ENCODE peak calls at places on chromosomes 13 and 19, in five cellular contexts. T is mucosa of gallbladder, M is fibroblast of lung, U is M059J, K is fibroblast of gingiva. Q is an unnamed sample.
A peak's percentile ranks its signal among the peaks of the same experiment; 100 is the strongest.

GRCh38 chr13:114119196-114119595 is 13.2 kb downstream of the RASA3 start:
- DNase-seq in T (no peak), M (peak; percentile 90), U (peak; percentile 87), K (peak; percentile 82), Q (no peak)

GRCh38 chr19:44796701-44797115 is 12.2 kb upstream of the BCAM start:
- DNase-seq in T (peak; percentile 78), M (no peak), U (peak; percentile 53), K (no peak), Q (no peak)

GRCh38 chr13:102599451-102600012 is 2.7 kb downstream of the TPP2 start:
- DNase-seq in T (no peak), M (no peak), U (no peak), K (no peak), Q (no peak)

GRCh38 chr19:23769691-23770468 is 11.2 kb upstream of the ZNF681 start:
- DNase-seq in T (no peak), M (no peak), U (no peak), K (no peak), Q (no peak)

GRCh38 chr19:4284176-4284958 is 5.3 kb downstream of the SHD start:
- DNase-seq in T (no peak), M (no peak), U (peak; percentile 18), K (no peak), Q (no peak)

GRCh38 chr19:41546386-41546789 is 29.6 kb upstream of the CEACAM21 start:
- DNase-seq in T (no peak), M (no peak), U (no peak), K (no peak), Q (peak; percentile 35)

GRCh38 chr13:88622362-88622973 is 951.3 kb downstream of the SLITRK5 start:
- DNase-seq in T (no peak), M (no peak), U (no peak), K (no peak), Q (no peak)

GRCh38 chr19:48539503-48540096 is 12.4 kb upstream of the SULT2B1 start:
- DNase-seq in T (no peak), M (peak; percentile 53), U (peak; percentile 62), K (no peak), Q (no peak)

GRCh38 chr19:35928507-35928906 is 7.7 kb upstream of the LRFN3 start:
- DNase-seq in T (no peak), M (no peak), U (no peak), K (no peak), Q (no peak)

GRCh38 chr13:114064516-114065140 is 67.8 kb downstream of the RASA3 start:
- DNase-seq in T (no peak), M (peak; percentile 62), U (peak; percentile 67), K (no peak), Q (peak; percentile 92)

GRCh38 chr19:32238076-32238475 is 107.3 kb upstream of the ZNF507 start:
- DNase-seq in T (no peak), M (no peak), U (no peak), K (no peak), Q (no peak)

GRCh38 chr19:44755219-44755618 is 6.7 kb downstream of the BCL3 start:
- DNase-seq in T (no peak), M (no peak), U (no peak), K (no peak), Q (no peak)

GRCh38 chr13:72537782-72538181 is 189.6 kb downstream of the MZT1 start:
- DNase-seq in T (no peak), M (no peak), U (no peak), K (no peak), Q (no peak)

GRCh38 chr13:36432106-36432544 is at the start of gene CCNA1:
- DNase-seq in T (no peak), M (no peak), U (no peak), K (no peak), Q (no peak)

GRCh38 chr19:1467228-1467511 is 11.8 kb downstream of the C19orf25 start:
- DNase-seq in T (no peak), M (no peak), U (no peak), K (no peak), Q (no peak)

GRCh38 chr13:98147521-98147920 is 4.6 kb downstream of the FARP1 start:
- DNase-seq in T (no peak), M (no peak), U (peak; percentile 42), K (no peak), Q (no peak)

GRCh38 chr19:53942001-53942786 is 20.5 kb upstream of the CACNG8 start:
- DNase-seq in T (no peak), M (no peak), U (no peak), K (no peak), Q (no peak)

GRCh38 chr19:18306903-18307681 is 15.8 kb downstream of the LSM4 start:
- DNase-seq in T (no peak), M (peak; percentile 51), U (no peak), K (no peak), Q (peak; percentile 36)

GRCh38 chr19:43486412-43486811 is 18.1 kb downstream of the PHLDB3 start:
- DNase-seq in T (no peak), M (no peak), U (no peak), K (no peak), Q (no peak)

GRCh38 chr13:39897636-39898035 is 242.2 kb downstream of the COG6 start:
- DNase-seq in T (no peak), M (no peak), U (no peak), K (no peak), Q (no peak)

GRCh38 chr13:59531571-59532091 is 632.1 kb downstream of the DIAPH3 start:
- DNase-seq in T (peak; percentile 78), M (peak; percentile 96), U (peak; percentile 83), K (peak; percentile 79), Q (peak; percentile 75)

GRCh38 chr13:111022886-111023285 is 92.2 kb upstream of the ARHGEF7 start:
- DNase-seq in T (no peak), M (no peak), U (no peak), K (no peak), Q (no peak)

GRCh38 chr13:48563611-48564010 is 30.7 kb upstream of the RCBTB2 start:
- DNase-seq in T (no peak), M (no peak), U (no peak), K (no peak), Q (no peak)

GRCh38 chr19:47284324-47284899 is 9.7 kb downstream of the INAFM1 start:
- DNase-seq in T (peak; percentile 47), M (peak; percentile 70), U (peak; percentile 56), K (peak; percentile 50), Q (peak; percentile 52)

GRCh38 chr19:2056810-2057192 is 5.8 kb upstream of the MKNK2 start:
- DNase-seq in T (no peak), M (no peak), U (no peak), K (no peak), Q (no peak)

GRCh38 chr13:21557995-21558394 is 46.0 kb downstream of the MICU2 start:
- DNase-seq in T (no peak), M (no peak), U (peak; percentile 26), K (peak; percentile 8), Q (no peak)

GRCh38 chr19:15869873-15870272 is 28.0 kb downstream of the CYP4F2 start:
- DNase-seq in T (no peak), M (no peak), U (no peak), K (no peak), Q (no peak)

GRCh38 chr19:10318807-10319426 is 3.1 kb upstream of the FDX2 start:
- DNase-seq in T (no peak), M (no peak), U (no peak), K (no peak), Q (no peak)

GRCh38 chr13:77696006-77696862 is 1.3 kb upstream of the SLAIN1 start:
- DNase-seq in T (no peak), M (no peak), U (no peak), K (no peak), Q (peak; percentile 88)

GRCh38 chr13:112143753-112144615 is 77.0 kb downstream of the SOX1 start:
- DNase-seq in T (no peak), M (no peak), U (peak; percentile 16), K (no peak), Q (no peak)

GRCh38 chr19:12779162-12779993 is 4.0 kb upstream of the HOOK2 start:
- DNase-seq in T (no peak), M (peak; percentile 93), U (peak; percentile 69), K (peak; percentile 78), Q (no peak)

GRCh38 chr19:37007587-37008220 is 70.5 kb upstream of the ZNF420 start:
- DNase-seq in T (peak; percentile 68), M (peak; percentile 71), U (no peak), K (peak; percentile 11), Q (peak; percentile 2)

GRCh38 chr13:37029617-37030016 is 29.0 kb downstream of the EXOSC8 start:
- DNase-seq in T (no peak), M (peak; percentile 4), U (no peak), K (peak; percentile 31), Q (no peak)

GRCh38 chr13:61339054-61339621 is 76.5 kb downstream of the PCDH20 start:
- DNase-seq in T (no peak), M (no peak), U (no peak), K (no peak), Q (no peak)

GRCh38 chr13:110070511-110071120 is 236.3 kb downstream of the COL4A1 start:
- DNase-seq in T (no peak), M (peak; percentile 76), U (peak; percentile 69), K (peak; percentile 32), Q (no peak)

GRCh38 chr19:45526143-45526542 is 18.9 kb downstream of the VASP start:
- DNase-seq in T (peak; percentile 55), M (peak; percentile 58), U (peak; percentile 73), K (peak; percentile 46), Q (peak; percentile 77)

GRCh38 chr13:64753606-64754005 is 2476.5 kb downstream of the PCDH9 start:
- DNase-seq in T (no peak), M (peak; percentile 44), U (no peak), K (no peak), Q (no peak)

GRCh38 chr13:100542546-100543156 is 45.9 kb downstream of the GGACT start:
- DNase-seq in T (no peak), M (peak; percentile 76), U (peak; percentile 29), K (peak; percentile 66), Q (no peak)

GRCh38 chr19:3932931-3933810 is at the start of gene NMRK2:
- DNase-seq in T (no peak), M (no peak), U (no peak), K (no peak), Q (no peak)

Q was measured in pons.